ENCODE peak calls at places on chromosome 6, in eight cellular contexts. R is GM12865; U is CD8-positive, alpha-beta T cell; Q is Right ventricle myocardium superior; B is ureter; C is activated B cell treated with CpG ODN at 0.5 μM for 24 hours; H is A172; A is HS-5. N is an unnamed sample.

GRCh38 chr6:157999100-158000051 is 17.7 kb downstream of the SYNJ2 start:
- DNase-seq in H (no peak), C (no peak), R (no peak), A (no peak), B (no peak), Q (peak; percentile 34), U (no peak), N (no peak)

GRCh38 chr6:122289721-122290501 is 109.5 kb upstream of the HSF2 start:
- DNase-seq in A (no peak), Q (no peak), C (no peak), R (no peak), B (no peak), H (no peak), U (no peak), N (no peak)

GRCh38 chr6:155194399-155194798 is 69.4 kb upstream of the CLDN20 start:
- DNase-seq in B (no peak), R (no peak), H (peak; percentile 53), A (no peak), C (no peak), U (no peak), Q (no peak), N (no peak)

GRCh38 chr6:140193269-140193668 is 818.8 kb upstream of the CITED2 start:
- DNase-seq in B (no peak), Q (no peak), C (no peak), H (no peak), U (no peak), A (no peak), R (no peak), N (no peak)

GRCh38 chr6:68778356-68779020 is 143.4 kb downstream of the ADGRB3 start:
- DNase-seq in Q (no peak), B (no peak), U (no peak), A (peak; percentile 28), H (peak; percentile 39), C (no peak), R (peak; percentile 26), N (no peak)

GRCh38 chr6:28336284-28337024 is 506 bp upstream of the ZSCAN31 start:
- DNase-seq in A (no peak), C (no peak), R (peak; percentile 82), U (no peak), H (peak; percentile 61), Q (no peak), B (peak; percentile 62), N (no peak)

GRCh38 chr6:87753131-87753685 is 51.2 kb upstream of the AKIRIN2 start:
- DNase-seq in C (no peak), R (no peak), B (no peak), H (no peak), U (no peak), A (no peak), Q (no peak), N (no peak)

GRCh38 chr6:132919476-132919875 is 105.1 kb downstream of the RPS12 start:
- DNase-seq in U (no peak), R (no peak), A (peak; percentile 88), H (no peak), C (no peak), B (peak; percentile 75), Q (peak; percentile 78), N (peak; percentile 86)

GRCh38 chr6:24696097-24696496 is 22.9 kb downstream of the C6orf62 start:
- DNase-seq in R (no peak), B (no peak), C (no peak), A (no peak), Q (no peak), U (no peak), H (no peak), N (no peak)

GRCh38 chr6:102961902-102962301 is 1568.4 kb downstream of the GRIK2 start:
- DNase-seq in Q (no peak), U (no peak), R (no peak), A (no peak), H (no peak), C (no peak), B (no peak), N (no peak)

GRCh38 chr6:13709698-13710551 is 1.7 kb downstream of the RANBP9 start:
- DNase-seq in U (no peak), C (no peak), A (no peak), H (no peak), R (peak; percentile 46), B (no peak), Q (no peak), N (no peak)

GRCh38 chr6:105270511-105270910 is 90.7 kb upstream of the POPDC3 start:
- DNase-seq in U (no peak), B (no peak), C (no peak), A (peak; percentile 36), R (no peak), Q (no peak), H (peak; percentile 38), N (no peak)

GRCh38 chr6:128098000-128098581 is 197.2 kb upstream of the THEMIS start:
- DNase-seq in A (no peak), R (peak; percentile 8), C (no peak), U (no peak), Q (no peak), B (no peak), H (no peak), N (no peak)